ENCODE peak calls at places on chromosomes 16 and 17, in six cellular contexts. F, R, X, E, I and G are unnamed samples. For H3K4me1, the result is how much of the 10 kb centered on the place peaks cover.

GRCh38 chr17:81684442-81684911 is 666 bp downstream of the HGS start:
- DNase-seq in F (no peak), R (no peak), X (no peak), E (no peak), I (peak), G (no peak)

GRCh38 chr17:63480826-63481487 is 4.1 kb downstream of the ACE start:
- DNase-seq in F (no peak), R (peak), X (no peak), E (no peak), I (no peak), G (no peak)

GRCh38 chr17:73588291-73589095 is 55.8 kb downstream of the SDK2 start:
- DNase-seq in F (no peak), R (no peak), X (no peak), E (no peak), I (no peak), G (no peak)

GRCh38 chr16:83994087-83994486 is 26.0 kb downstream of the NECAB2 start:
- DNase-seq in F (no peak), R (no peak), X (no peak), E (no peak), I (no peak), G (no peak)

GRCh38 chr16:88014954-88015805 is 63.9 kb downstream of the BANP start:
- DNase-seq in F (no peak), R (no peak), X (peak), E (no peak), I (no peak), G (no peak)

GRCh38 chr16:68368602-68368944 is 57.8 kb downstream of the PRMT7 start:
- DNase-seq in F (no peak), R (no peak), X (no peak), E (no peak), I (no peak), G (no peak)

GRCh38 chr16:15618392-15618791 is 24.6 kb downstream of the MARF1 start:
- DNase-seq in F (no peak), R (no peak), X (no peak), E (no peak), I (no peak), G (no peak)

GRCh38 chr17:79573196-79573929 is 37.5 kb downstream of the RBFOX3 start:
- DNase-seq in F (no peak), R (no peak), X (no peak), E (no peak), I (no peak), G (no peak)

GRCh38 chr17:63221941-63222340 is 224.2 kb downstream of the CYB561 start:
- DNase-seq in F (no peak), R (no peak), X (no peak), E (no peak), I (no peak), G (no peak)

GRCh38 chr17:2023692-2024571 is 1.2 kb downstream of the RTN4RL1 start:
- DNase-seq in F (peak), R (peak), X (no peak), E (peak), I (no peak), G (peak)

GRCh38 chr17:48103379-48103715 is 2.1 kb upstream of the CBX1 start:
- DNase-seq in F (no peak), R (no peak), X (no peak), E (no peak), I (no peak), G (no peak)

GRCh38 chr17:18158022-18158600 is 25.5 kb upstream of the ALKBH5 start:
- DNase-seq in F (peak), R (peak), X (peak), E (peak), I (peak), G (peak)

GRCh38 chr16:25155553-25156460 is 44.3 kb downstream of the LCMT1 start:
- DNase-seq in F (no peak), R (no peak), X (no peak), E (no peak), I (no peak), G (no peak)

GRCh38 chr17:50835563-50836231 is at the start of gene WFIKKN2:
- DNase-seq in F (no peak), R (peak), X (no peak), E (no peak), I (peak), G (no peak)

GRCh38 chr17:45307290-45308015 is 9.4 kb downstream of the MAP3K14 start:
- DNase-seq in F (peak), R (no peak), X (no peak), E (no peak), I (peak), G (peak)

GRCh38 chr16:27463741-27464662 is 62.0 kb downstream of the IL21R start:
- DNase-seq in F (no peak), R (no peak), X (no peak), E (peak), I (no peak), G (no peak)

GRCh38 chr17:48150602-48151001 is 43.0 kb downstream of the SNX11 start:
- DNase-seq in F (no peak), R (no peak), X (no peak), E (no peak), I (no peak), G (no peak)

DNA sequence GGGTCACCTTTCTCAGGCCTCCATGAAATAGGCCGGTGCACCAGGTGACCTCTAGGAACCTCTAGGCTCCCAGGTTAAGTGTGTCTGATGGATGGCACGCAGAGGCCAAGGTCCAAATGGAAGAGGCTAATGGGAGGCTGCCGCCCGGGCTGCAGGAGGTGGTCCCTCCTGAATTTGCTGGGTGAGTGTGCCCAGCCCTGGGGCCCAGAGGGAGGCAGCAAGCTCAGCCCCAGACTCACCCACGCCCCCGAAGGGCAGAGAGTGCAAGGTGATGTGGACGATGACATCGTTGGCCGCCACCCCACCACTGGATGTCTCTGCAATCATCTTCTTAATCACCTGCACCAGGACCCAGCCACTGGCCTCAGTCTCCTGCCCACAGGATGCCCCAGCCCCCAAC is 9.3 kb downstream of the ALDH3A1 start:
- DNase-seq in F (no peak), R (no peak), X (no peak), E (no peak), I (no peak), G (peak)
- H3K4me3 ChIP-seq in F (no peak), R (no peak), X (no peak), E (no peak), I (no peak), G (no peak)

GRCh38 chr16:30009085-30009862 is 1.6 kb downstream of the DOC2A start:
- DNase-seq in F (no peak), R (no peak), X (no peak), E (no peak), I (peak), G (no peak)

GRCh38 chr16:30011505-30012480 is 966 bp upstream of the DOC2A start:
- DNase-seq in F (no peak), R (no peak), X (no peak), E (no peak), I (no peak), G (peak)

GRCh38 chr16:30007378-30007895 is 3.4 kb downstream of the DOC2A start:
- DNase-seq in F (no peak), R (no peak), X (no peak), E (no peak), I (no peak), G (peak)

GRCh38 chr16:30009990-30010816 is 624 bp downstream of the DOC2A start:
- DNase-seq in F (no peak), R (no peak), X (no peak), E (no peak), I (no peak), G (peak)

GRCh38 chr16:30010817-30011504 is at the start of gene DOC2A:
- DNase-seq in F (no peak), R (no peak), X (no peak), E (no peak), I (no peak), G (no peak)
- H3K27ac ChIP-seq in F (no peak), R (no peak), X (no peak), E (no peak), I (no peak), G (no peak)

DNA sequence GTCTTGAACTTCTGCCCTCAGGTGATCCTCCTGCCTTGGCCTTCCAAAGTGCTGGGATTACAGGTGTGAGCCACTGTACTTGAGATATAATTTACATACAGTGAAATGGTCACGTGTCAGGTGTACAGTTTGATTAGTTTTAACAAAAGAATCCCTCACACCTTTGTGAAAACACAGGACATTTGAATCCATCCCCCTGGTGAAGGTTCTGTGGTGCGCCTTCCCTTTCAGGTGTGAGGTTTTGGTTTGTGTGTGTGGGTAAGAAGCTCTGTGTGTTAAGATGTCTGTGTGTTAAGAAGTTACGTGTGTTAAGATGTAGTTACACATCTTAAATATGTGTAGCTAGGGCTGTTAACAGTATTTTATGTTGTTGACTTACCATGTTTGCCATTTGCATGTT is 4.4 kb downstream of the SEC14L1 start:
- DNase-seq in F (no peak), R (no peak), X (no peak), E (no peak), I (no peak), G (no peak)
- H3K4me1 ChIP-seq in F (under half), R (half or more), X (under half), E (under half), I (under half), G (under half)

GRCh38 chr17:58219789-58220183 is 731 bp upstream of the MKS1 start:
- DNase-seq in F (no peak), R (peak), X (no peak), E (no peak), I (no peak), G (no peak)

GRCh38 chr17:58215685-58216084 is 3.4 kb downstream of the MKS1 start:
- DNase-seq in F (no peak), R (no peak), X (no peak), E (no peak), I (no peak), G (no peak)

GRCh38 chr17:58224315-58224714 is 5.3 kb upstream of the MKS1 start:
- DNase-seq in F (no peak), R (no peak), X (no peak), E (no peak), I (no peak), G (no peak)

DNA sequence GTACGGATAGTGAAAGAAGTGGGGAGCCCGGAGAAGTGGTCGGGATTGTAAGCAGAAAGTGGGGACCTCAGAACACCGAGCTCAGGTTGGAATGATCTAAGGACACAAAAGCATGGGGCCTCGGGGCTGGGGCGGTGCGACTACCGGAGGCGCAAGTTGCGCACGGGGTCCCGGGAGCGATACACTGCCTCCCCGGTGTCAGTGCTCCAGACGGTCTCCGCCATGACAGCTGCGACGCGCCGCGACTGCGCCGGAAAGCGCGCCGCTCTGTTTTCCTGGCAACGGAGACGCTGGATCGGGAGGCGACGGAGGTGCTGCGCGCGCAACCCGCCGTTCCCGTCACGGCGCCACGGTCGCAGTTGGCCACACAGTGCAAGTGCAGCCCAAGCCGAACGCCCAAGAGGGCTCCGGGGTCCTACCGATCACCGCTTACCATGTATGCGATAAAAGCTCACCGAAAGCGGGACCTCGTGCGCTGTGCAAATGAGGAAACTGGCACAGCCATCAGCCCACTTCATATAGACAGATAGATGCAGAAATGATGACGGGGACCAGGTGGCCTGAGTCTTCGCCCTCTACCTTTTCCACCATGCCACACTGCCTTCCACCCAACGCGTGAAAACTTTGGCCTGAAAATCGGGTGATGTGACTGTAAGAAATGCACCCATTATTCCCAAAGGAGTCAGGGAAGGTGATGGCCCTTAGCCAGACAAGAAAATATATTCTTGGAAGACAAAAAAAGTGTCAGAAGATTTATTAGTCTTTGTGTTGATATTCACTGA is at the start of gene MKS1:
- DNase-seq in F (peak), R (peak), X (peak), E (peak), I (peak), G (peak)
- H3K4me3 ChIP-seq in F (peak), R (peak), X (peak), E (peak), I (peak), G (peak)

DNA sequence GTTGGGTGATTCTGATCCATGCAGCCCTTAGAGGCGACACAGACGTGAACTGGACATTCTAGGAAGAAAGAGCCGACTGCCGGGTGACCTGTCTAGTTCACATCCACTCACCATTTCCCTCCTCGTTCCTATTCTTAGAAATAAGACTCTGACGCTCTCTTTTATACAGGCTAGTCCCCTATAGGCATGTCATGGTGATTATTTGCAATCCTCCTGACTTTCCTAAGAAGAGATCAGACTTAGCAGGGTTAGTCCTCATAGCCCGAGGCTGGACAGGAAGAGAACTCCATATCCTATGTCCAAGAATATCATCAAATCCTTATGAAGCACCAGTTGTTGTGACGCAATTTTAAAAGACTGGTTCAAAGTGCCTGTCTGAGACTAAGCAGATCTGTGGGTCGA is 382.1 kb downstream of the SOX9 start:
- DNase-seq in F (no peak), R (no peak), X (no peak), E (no peak), I (no peak), G (no peak)
- H3K27ac ChIP-seq in F (peak), R (no peak), X (peak), E (no peak), I (no peak), G (no peak)

DNA sequence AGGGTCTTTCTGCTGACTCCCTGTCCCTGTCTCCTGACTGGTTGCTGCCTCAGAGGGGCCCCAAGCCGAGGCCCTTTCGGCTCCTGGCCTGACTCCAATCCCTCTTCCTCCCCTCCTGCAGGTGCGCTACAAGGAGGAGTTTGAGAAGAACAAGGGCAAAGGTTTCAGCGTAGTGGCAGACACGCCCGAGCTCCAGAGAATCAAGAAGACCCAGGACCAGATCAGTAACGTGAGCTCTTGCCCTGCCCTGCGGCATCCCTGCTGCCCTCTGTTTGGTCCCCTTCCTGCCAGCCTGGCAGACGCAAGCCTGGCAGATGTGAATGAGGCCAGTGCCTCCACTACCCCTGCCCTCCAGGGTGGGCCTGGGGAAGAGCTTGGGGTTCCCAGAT is 27.1 kb upstream of the LASP1NB start:
- DNase-seq in F (no peak), R (no peak), X (no peak), E (no peak), I (peak), G (no peak)
- H3K4me1 ChIP-seq in F (under half), R (half or more), X (under half), E (half or more), I (under half), G (under half)

GRCh38 chr16:89672177-89672941 is 14.1 kb upstream of the CDK10 start:
- DNase-seq in F (no peak), R (no peak), X (no peak), E (no peak), I (no peak), G (no peak)
- H3K4me3 ChIP-seq in F (no peak), R (no peak), X (no peak), E (no peak), I (no peak), G (no peak)

GRCh38 chr17:4533522-4534502 is 21.4 kb downstream of the MYBBP1A start:
- DNase-seq in F (no peak), R (no peak), X (peak), E (no peak), I (peak), G (peak)

GRCh38 chr17:4534515-4534914 is 20.7 kb downstream of the MYBBP1A start:
- DNase-seq in F (no peak), R (no peak), X (no peak), E (no peak), I (no peak), G (no peak)

GRCh38 chr17:4530799-4531730 is 24.1 kb downstream of the MYBBP1A start:
- DNase-seq in F (no peak), R (no peak), X (no peak), E (no peak), I (no peak), G (peak)

GRCh38 chr17:4531988-4532736 is 23.0 kb downstream of the MYBBP1A start:
- DNase-seq in F (no peak), R (no peak), X (no peak), E (no peak), I (no peak), G (peak)

GRCh38 chr17:4532860-4533521 is 22.2 kb downstream of the MYBBP1A start:
- DNase-seq in F (no peak), R (no peak), X (no peak), E (no peak), I (no peak), G (no peak)
- H3K27ac ChIP-seq in F (no peak), R (no peak), X (peak), E (no peak), I (no peak), G (no peak)

GRCh38 chr17:76139801-76140660 is 1.0 kb downstream of the FOXJ1 start:
- DNase-seq in F (peak), R (peak), X (peak), E (peak), I (no peak), G (peak)
- H3K4me1 ChIP-seq in F (under half), R (under half), X (under half), E (half or more), I (under half), G (under half)

DNA sequence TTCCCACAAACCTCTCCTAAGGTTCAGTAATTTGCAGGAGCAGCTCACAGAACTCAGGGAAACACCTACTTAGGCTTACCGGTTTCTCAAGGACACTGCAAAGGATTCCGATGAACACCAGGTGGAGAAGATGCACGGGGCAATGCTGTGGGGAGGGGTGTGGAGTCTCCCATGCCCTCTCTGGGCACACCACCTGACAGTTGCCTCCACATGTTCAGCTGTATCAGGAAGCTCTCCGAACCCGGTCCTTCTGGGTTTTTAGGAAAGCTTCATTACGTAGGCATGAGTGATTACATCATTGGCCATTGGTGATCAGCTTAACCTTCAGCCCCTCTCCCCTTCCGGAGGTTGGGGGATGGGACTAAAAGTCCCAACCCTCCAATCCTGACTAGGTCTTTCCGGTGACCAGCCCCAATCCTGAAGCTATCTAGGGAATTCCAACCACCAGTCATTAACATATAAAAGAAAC is 21.6 kb downstream of the C17orf58 start:
- DNase-seq in F (no peak), R (no peak), X (no peak), E (no peak), I (no peak), G (no peak)
- H3K4me3 ChIP-seq in F (no peak), R (no peak), X (no peak), E (no peak), I (no peak), G (no peak)